ENCODE peak calls at places on chromosomes 4 and X, in five cellular contexts. W is tibial nerve, U is Peyer's patch, L is GM23248, B is IMR-90. N is an unnamed sample. For H3K4me1, the result is how much of the 10 kb centered on the place peaks cover.

GRCh38 chr4:152535236-152535902 is 523 bp downstream of the FBXW7 start:
- DNase-seq in W (no peak), U (peak), L (peak), B (no peak), N (no peak)

GRCh38 chr4:93467484-93468155 is 360.9 kb upstream of the ATOH1 start:
- DNase-seq in W (no peak), U (no peak), L (no peak), B (no peak), N (no peak)

GRCh38 chr4:100849319-100849718 is 331.5 kb upstream of the EMCN start:
- DNase-seq in W (no peak), U (no peak), L (no peak), B (no peak), N (no peak)

GRCh38 chr4:113636438-113636818 is 125.1 kb downstream of the CAMK2D start:
- DNase-seq in W (no peak), U (no peak), L (no peak), B (no peak), N (no peak)

GRCh38 chr4:168856312-168856711 is 153.7 kb downstream of the CBR4 start:
- DNase-seq in W (no peak), U (no peak), L (peak), B (peak), N (peak)

GRCh38 chrX:118062817-118063615 is 53.6 kb downstream of the KLHL13 start:
- DNase-seq in W (no peak), U (no peak), L (no peak), B (no peak), N (no peak)

GRCh38 chr4:115515379-115516171 is 402.2 kb upstream of the NDST4 start:
- DNase-seq in W (no peak), U (no peak), L (no peak), B (no peak), N (no peak)

GRCh38 chr4:159016527-159017137 is 86.2 kb upstream of the RAPGEF2 start:
- DNase-seq in W (no peak), U (no peak), L (no peak), B (peak), N (peak)

GRCh38 chr4:41155194-41155830 is 59.0 kb downstream of the APBB2 start:
- DNase-seq in W (no peak), U (no peak), L (peak), B (peak), N (no peak)

GRCh38 chrX:119647552-119648420 is 41.6 kb upstream of the NKRF start:
- DNase-seq in W (no peak), U (no peak), L (no peak), B (no peak), N (no peak)

GRCh38 chrX:84216406-84216805 is 28.4 kb upstream of the RPS6KA6 start:
- DNase-seq in W (no peak), U (no peak), L (no peak), B (no peak), N (no peak)

GRCh38 chrX:79263550-79263949 is 103.6 kb downstream of the ITM2A start:
- DNase-seq in W (no peak), U (no peak), L (no peak), B (no peak), N (no peak)

GRCh38 chrX:32877592-32877991 is 333.8 kb downstream of the DMD start:
- DNase-seq in W (no peak), U (no peak), L (no peak), B (peak), N (no peak)

GRCh38 chr4:36532670-36533373 is 251.4 kb downstream of the DTHD1 start:
- DNase-seq in W (no peak), U (no peak), L (no peak), B (no peak), N (no peak)

GRCh38 chr4:108181704-108182103 is 13.0 kb upstream of the LEF1 start:
- DNase-seq in W (no peak), U (no peak), L (no peak), B (no peak), N (no peak)

GRCh38 chrX:20118065-20118824 is 1.5 kb upstream of the MAP7D2 start:
- DNase-seq in W (no peak), U (no peak), L (no peak), B (no peak), N (no peak)

GRCh38 chrX:109716431-109717028 is 16.5 kb downstream of the ACSL4 start:
- DNase-seq in W (no peak), U (no peak), L (peak), B (peak), N (no peak)

GRCh38 chrX:136067097-136067496 is 80.2 kb upstream of the FHL1 start:
- DNase-seq in W (no peak), U (no peak), L (no peak), B (no peak), N (no peak)

DNA sequence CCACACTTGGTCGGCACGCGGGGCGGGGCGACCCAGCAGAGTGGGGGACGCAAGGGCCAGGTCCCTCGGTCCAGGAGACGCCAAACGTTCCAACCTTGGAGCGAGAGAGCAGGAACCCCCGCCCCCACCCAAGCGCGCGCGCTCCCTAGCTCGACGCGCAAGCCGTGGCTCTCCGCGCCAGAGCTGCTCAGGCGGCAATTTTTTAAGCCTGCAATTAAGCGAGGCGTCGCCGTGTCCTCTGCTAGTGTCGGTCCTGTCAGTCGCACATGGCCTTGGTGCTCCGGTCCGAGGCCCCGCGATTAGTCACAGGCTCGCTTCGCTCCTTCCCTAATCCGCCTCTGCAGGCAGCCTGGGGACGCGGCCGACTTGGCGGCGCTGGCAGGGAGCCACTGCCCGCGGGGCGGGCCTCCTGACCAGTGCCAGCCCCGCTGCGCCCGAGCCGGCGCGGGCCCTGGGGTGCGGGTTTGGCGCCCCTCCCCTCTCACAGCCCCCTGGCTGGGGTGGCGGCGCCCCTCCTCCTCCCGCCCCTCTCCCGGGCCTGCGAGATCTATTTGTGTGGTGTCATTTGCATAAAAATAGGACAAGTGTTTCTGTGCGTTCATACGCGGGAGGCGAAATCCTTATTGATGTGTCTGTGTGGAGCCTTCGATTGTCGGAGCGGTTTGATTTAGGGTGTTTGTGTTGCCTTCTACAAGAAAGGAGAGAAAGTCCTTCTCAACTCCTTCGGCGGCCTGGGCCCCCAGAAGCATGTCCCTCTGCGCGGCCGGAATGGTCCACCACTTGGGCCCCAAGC is 9.7 kb upstream of the BCOR start:
- DNase-seq in W (no peak), U (peak), L (peak), B (no peak), N (no peak)
- H3K4me3 ChIP-seq in W (peak), U (peak), L (peak), B (no peak), N (no peak)

GRCh38 chrX:7228226-7228625 is 80.3 kb upstream of the PUDP start:
- DNase-seq in W (no peak), U (no peak), L (no peak), B (no peak), N (no peak)

GRCh38 chrX:7235071-7235470 is 87.1 kb upstream of the PUDP start:
- DNase-seq in W (no peak), U (no peak), L (peak), B (no peak), N (no peak)

DNA sequence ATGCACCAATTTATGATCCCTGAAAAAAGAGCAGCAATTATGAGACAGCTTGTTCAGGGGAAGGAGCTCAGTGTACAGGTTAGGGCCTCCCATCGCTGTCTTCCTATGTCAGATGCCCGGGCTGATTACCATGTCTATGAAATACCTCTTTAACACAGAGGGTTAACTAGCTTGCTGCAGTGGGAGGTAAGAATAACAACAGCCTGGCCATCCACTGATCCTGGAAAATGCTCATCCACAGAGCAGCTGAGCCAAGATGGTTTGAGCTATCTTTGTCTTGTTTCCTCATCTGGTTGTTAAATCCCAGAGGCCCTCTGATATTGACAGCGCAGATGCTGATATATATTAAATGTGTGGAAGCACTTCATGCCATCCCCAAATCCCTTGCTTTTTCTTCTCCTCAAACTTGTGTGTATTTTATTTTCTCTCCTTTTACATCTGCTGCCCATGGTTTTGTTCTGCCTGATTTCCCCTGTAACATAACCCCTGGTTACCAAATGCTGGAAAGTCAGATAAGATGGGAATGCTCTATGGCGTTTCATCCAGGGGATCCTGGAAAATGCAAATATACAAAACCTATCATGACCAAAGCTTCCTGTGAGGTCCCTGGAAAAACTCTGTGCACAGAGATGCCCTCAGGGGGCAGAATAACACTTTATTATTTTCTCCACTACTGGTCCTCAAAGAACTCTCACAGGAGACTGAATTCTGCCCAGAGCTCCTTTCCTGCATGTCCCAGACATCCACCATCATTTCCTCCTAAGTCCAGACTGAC is 85.9 kb upstream of the PUDP start:
- DNase-seq in W (no peak), U (no peak), L (no peak), B (no peak), N (no peak)
- H3K4me1 ChIP-seq in W (under half), U (under half), L (under half), B (under half), N (under half)

DNA sequence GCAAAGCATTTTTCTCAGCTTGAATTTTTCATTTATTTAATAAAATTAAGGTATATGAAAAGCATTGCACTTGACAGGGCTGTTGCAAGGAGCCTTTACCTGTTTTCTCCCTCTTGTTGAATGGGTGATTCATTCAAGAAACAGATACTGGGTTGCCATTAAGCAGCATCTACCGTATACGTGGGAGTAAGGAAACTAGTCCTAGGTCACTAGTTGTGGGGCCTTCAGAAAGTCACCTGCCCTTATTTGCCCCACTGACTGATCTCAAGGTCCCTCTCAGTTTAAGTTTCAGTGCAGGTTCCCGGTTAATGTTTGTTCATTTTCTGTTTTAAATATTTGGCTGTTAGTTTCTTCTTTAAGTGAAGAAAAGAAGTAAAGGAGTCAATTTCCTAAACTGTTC is 34.0 kb downstream of the LHFPL1 start:
- DNase-seq in W (no peak), U (no peak), L (no peak), B (no peak), N (no peak)
- H3K4me3 ChIP-seq in W (no peak), U (no peak), L (no peak), B (no peak), N (no peak)

DNA sequence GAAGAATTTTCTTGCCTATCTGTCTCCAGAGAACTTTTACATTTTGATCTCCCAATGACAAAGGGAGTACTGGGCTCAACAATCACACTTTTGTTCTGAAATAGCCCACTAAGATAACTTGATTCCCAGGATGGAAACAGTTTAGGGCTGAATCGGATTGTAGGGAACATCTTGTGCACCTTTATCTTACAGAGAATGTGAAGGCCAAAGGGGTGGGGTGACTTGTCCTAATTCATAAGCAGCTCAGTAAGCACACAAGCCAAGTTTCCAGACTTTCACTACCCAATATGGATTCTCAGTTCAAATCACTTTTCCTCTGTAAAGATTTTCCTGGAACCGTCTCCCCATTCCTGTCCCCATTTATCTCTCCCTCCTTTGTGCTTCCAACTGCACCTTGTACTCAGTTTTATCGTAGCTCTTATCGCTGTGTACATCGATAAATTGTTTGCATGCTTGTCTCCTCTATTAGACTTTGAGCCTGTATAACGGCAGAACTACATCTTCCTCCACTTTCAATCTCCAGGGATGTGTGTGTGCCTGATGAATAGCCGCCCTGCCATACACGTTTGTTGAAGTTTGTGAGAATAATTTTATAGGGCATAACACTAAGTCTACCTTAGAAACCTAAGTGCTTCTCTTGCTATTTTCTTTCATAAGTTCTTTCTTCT is 77.4 kb downstream of the MBNL3 start:
- DNase-seq in W (no peak), U (no peak), L (no peak), B (no peak), N (no peak)
- H3K4me1 ChIP-seq in W (under half), U (under half), L (under half), B (under half), N (under half)

DNA sequence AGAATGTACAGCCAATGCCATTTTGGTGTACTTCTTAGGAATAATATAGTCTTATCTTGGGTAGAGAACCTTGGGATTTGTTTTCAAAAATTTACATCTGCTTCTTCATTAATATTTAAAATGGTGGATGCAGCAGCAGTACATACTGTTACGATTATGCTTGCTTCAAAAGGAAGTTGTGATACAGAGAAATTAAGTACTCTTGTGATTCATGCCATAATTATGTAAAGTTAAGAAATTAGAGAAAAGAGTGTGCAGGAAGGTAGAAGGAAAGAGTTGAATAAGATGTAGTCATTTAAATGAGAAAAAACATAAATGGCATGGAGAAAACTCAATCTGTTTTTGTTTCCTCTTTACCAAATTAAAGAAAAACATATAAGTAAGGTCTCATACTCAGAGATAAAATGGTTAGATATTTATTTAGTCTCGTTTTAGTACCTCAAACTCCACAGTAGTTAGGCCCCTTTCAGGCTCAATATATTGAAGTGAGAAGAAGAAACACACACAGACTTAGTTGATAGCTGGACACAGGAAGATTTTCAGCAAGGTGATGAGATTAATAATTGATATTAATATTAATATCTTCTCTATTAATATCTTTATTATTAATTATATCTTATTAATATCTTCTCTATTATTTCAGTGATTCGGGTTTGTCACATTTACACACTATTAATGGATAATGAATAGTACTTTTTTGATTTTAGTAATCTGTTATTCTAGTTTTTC is 70.1 kb upstream of the HPGD start:
- DNase-seq in W (no peak), U (no peak), L (peak), B (no peak), N (no peak)
- H3K4me3 ChIP-seq in W (no peak), U (no peak), L (no peak), B (no peak), N (no peak)

GRCh38 chrX:100645106-100645505 is 1.1 kb downstream of the SRPX2 start:
- DNase-seq in W (no peak), U (no peak), L (peak), B (no peak), N (peak)
- H3K4me1 ChIP-seq in W (half or more), U (under half), L (under half), B (under half), N (half or more)

GRCh38 chr4:139560396-139561084 is 4.5 kb upstream of the SETD7 start:
- DNase-seq in W (no peak), U (no peak), L (no peak), B (no peak), N (no peak)
- H3K4me3 ChIP-seq in W (no peak), U (no peak), L (no peak), B (no peak), N (no peak)

GRCh38 chr4:10396181-10396580 is 61.0 kb downstream of the ZNF518B start:
- DNase-seq in W (no peak), U (no peak), L (no peak), B (no peak), N (no peak)
- H3K4me1 ChIP-seq in W (under half), U (under half), L (under half), B (under half), N (under half)

DNA sequence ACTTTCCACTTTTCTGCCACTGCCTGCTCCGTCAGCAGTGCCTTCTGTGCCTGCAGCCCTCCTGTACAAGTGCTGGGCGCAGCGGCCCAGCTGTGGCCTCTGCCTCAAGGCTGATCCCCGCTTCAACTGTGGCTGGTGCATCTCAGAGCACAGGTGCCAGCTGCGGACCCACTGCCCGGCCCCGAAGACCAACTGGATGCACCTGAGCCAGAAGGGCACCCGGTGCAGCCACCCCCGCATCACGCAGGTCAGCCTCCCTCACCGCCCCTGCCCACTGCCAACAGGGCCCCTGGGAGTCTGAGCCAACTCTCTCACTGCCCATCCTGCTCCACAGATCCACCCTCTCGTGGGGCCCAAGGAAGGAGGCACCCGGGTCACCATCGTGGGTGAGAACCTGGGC is 7.5 kb downstream of the PLXNA3 start:
- DNase-seq in W (no peak), U (no peak), L (no peak), B (no peak), N (no peak)
- H3K4me3 ChIP-seq in W (no peak), U (no peak), L (no peak), B (no peak), N (no peak)